ENCODE peak calls at places on chromosome 22, in ten cellular contexts. G is mesenchymal stem cell, O is H9, Y is SK-N-SH, X is right cardiac atrium, E is aorta, S is adipocyte, V is fibroblast of lung, C is endothelial cell of umbilical vein, D is PC-9. R is an unnamed sample.

GRCh38 chr22:34105461-34106062 is 185.3 kb upstream of the LARGE1 start:
- DNase-seq in G (no peak), O (peak; percentile 85), Y (peak; percentile 40), X (peak; percentile 81), E (peak; percentile 55), S (peak; percentile 4), V (no peak), C (no peak), D (peak; percentile 12), R (peak; percentile 51)

GRCh38 chr22:48173061-48173849 is 1410.8 kb downstream of the TBC1D22A start:
- DNase-seq in G (no peak), O (no peak), Y (no peak), X (no peak), E (no peak), S (no peak), V (no peak), C (no peak), D (no peak), R (no peak)

GRCh38 chr22:27998511-27999410 is 79.7 kb upstream of the PITPNB start:
- DNase-seq in G (no peak), O (no peak), Y (no peak), X (peak; percentile 57), E (no peak), S (no peak), V (no peak), C (no peak), D (no peak), R (no peak)

GRCh38 chr22:23102002-23102655 is 31.8 kb downstream of the GNAZ start:
- DNase-seq in G (no peak), O (no peak), Y (no peak), X (no peak), E (no peak), S (no peak), V (no peak), C (no peak), D (no peak), R (no peak)

GRCh38 chr22:35777335-35777975 is 59.8 kb downstream of the APOL5 start:
- DNase-seq in G (peak; percentile 83), O (no peak), Y (no peak), X (no peak), E (no peak), S (peak; percentile 73), V (peak; percentile 92), C (peak; percentile 64), D (no peak), R (no peak)

GRCh38 chr22:32158712-32159533 is at the start of gene C22orf42:
- DNase-seq in G (no peak), O (peak; percentile 62), Y (no peak), X (no peak), E (no peak), S (no peak), V (no peak), C (no peak), D (no peak), R (no peak)

GRCh38 chr22:40396882-40397281 is 26.5 kb downstream of the SGSM3 start:
- DNase-seq in G (peak; percentile 88), O (peak; percentile 68), Y (peak; percentile 75), X (no peak), E (peak; percentile 56), S (peak; percentile 54), V (peak; percentile 77), C (peak; percentile 92), D (peak; percentile 89), R (no peak)

GRCh38 chr22:39526736-39527171 is 5.8 kb downstream of the RPS19BP1 start:
- DNase-seq in G (peak; percentile 20), O (no peak), Y (no peak), X (no peak), E (no peak), S (no peak), V (no peak), C (no peak), D (no peak), R (no peak)

GRCh38 chr22:38431266-38432010 is 23.6 kb downstream of the KCNJ4 start:
- DNase-seq in G (no peak), O (peak; percentile 34), Y (no peak), X (peak; percentile 56), E (no peak), S (no peak), V (no peak), C (no peak), D (no peak), R (no peak)

DNA sequence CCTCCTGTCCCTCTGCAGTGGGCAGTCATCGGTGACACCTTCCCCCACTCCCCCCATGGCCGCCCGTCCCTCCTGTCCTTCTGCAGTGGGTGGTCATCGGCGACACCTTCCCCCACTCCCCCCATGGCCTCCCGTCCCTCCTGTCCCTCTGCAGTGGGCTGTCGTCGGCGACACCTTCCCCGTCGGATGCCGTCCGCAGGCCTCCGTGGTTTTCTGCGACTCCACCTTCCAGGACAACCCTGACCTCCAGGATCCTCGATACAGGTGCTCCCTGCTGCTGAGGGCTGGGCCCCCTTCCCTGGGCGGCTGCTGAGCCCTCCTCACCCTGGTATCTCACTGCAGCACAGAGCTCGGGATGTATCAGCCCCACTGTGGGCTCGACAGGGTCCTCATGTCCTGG is 2.2 kb downstream of the MIOX start:
- DNase-seq in G (no peak), O (no peak), Y (no peak), X (peak; percentile 17), E (no peak), S (no peak), V (no peak), C (no peak), D (no peak), R (no peak)
- H3K27me3 ChIP-seq in G (no peaks in the 10 kb centered on the region), O (no peaks in the 10 kb centered on the region), Y (no peaks in the 10 kb centered on the region), X (no peaks in the 10 kb centered on the region), E (no peaks in the 10 kb centered on the region), S (no peaks in the 10 kb centered on the region), V (no peaks in the 10 kb centered on the region), C (no peaks in the 10 kb centered on the region), D (no peaks in the 10 kb centered on the region), R (no peaks in the 10 kb centered on the region)

DNA sequence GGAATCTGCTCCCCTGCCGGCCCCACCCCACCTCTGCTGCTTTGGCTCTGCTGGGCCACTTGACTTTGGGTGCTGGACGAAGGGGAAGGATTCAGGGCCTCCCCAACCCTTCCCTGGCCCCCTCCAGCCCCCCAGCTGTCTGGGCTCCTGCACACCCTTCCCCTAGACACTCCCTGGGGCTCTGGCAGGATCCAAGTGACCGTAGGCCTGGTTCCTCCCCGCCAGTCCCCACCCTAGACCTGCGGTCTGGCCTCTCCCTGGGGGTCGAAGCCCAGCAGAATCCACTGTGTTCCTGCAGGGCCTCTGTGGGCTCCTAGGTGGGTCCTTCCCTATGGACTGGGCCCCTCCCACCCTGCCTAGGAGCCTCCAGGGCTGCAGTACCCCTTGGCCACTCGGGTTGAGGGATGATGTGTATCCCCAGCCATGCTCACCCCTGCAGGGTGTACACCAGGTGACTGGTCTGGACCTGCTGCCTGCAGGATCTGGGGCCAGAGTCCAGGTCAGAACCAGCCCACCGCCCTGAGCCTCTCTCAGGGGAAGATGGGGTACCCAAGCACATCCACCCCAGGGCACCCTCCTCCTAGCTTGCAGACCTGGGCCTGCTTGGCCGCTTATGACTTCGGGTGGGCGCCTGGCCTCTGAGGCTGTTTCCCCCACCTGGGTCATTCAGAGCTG is 5.6 kb downstream of the PIM3 start:
- DNase-seq in G (no peak), O (peak; percentile 28), Y (peak; percentile 30), X (peak; percentile 58), E (no peak), S (no peak), V (no peak), C (no peak), D (no peak), R (no peak)
- H3K4me1 ChIP-seq in G (peaks cover 69% of the 10 kb centered on the region), O (no peaks in the 10 kb centered on the region), Y (peaks cover 35% of the 10 kb centered on the region), X (peaks cover 18% of the 10 kb centered on the region), E (no peaks in the 10 kb centered on the region), S (peaks cover 72% of the 10 kb centered on the region), V (peaks cover 33% of the 10 kb centered on the region), C (peaks cover 18% of the 10 kb centered on the region), D (peaks cover 26% of the 10 kb centered on the region), R (peaks cover 36% of the 10 kb centered on the region)

DNA sequence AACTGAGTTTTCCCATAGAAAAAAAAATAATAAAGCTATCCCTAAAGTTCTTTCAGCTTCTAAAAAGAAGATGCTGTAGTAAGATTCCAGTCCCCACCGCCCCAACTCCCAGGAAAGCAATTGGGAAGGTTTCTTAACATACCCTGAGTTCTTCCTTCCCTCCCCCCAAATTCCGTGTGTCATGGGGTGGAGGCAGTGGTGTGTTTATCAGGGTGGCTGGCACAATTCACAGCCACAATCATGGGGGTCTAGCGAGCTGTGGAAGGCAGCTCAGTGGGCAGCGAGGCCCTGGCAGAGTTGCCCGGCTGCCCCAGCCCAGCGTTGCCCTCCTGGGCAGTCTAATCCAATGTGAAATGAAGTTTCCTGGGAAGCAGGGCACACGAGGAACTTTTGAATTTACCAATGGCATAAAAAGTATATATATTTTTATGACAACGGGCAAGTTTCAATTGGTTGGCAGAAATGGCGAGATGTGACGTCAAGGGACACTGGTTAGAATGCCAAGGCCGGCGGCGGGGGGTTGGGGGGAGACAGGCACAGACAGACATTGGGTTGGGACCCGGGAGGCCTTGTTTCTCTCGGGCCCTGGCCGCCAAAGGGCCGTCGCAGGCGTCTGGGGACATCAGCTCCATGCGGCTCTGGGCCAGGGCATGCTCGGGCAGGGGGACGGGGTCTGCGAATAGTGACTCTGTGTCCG is 80.7 kb upstream of the PPARA start:
- DNase-seq in G (peak; percentile 28), O (peak; percentile 25), Y (peak; percentile 78), X (peak; percentile 95), E (peak; percentile 90), S (peak; percentile 57), V (peak; percentile 91), C (peak; percentile 92), D (peak; percentile 89), R (peak; percentile 92)
- H3K27me3 ChIP-seq in G (no peaks in the 10 kb centered on the region), O (peaks cover 6% of the 10 kb centered on the region), Y (no peaks in the 10 kb centered on the region), X (no peaks in the 10 kb centered on the region), E (no peaks in the 10 kb centered on the region), S (no peaks in the 10 kb centered on the region), V (no peaks in the 10 kb centered on the region), C (no peaks in the 10 kb centered on the region), D (no peaks in the 10 kb centered on the region), R (no peaks in the 10 kb centered on the region)

GRCh38 chr22:21943571-21944448 is 8.8 kb downstream of the PPM1F start:
- DNase-seq in G (no peak), O (no peak), Y (no peak), X (no peak), E (no peak), S (no peak), V (no peak), C (peak; percentile 39), D (no peak), R (no peak)
- H3K4me1 ChIP-seq in G (peaks cover 56% of the 10 kb centered on the region), O (peaks cover 2% of the 10 kb centered on the region), Y (peaks cover 15% of the 10 kb centered on the region), X (peaks cover 32% of the 10 kb centered on the region), E (no peaks in the 10 kb centered on the region), S (peaks cover 52% of the 10 kb centered on the region), V (peaks cover 34% of the 10 kb centered on the region), C (peaks cover 87% of the 10 kb centered on the region), D (peaks cover 20% of the 10 kb centered on the region), R (peaks cover 49% of the 10 kb centered on the region)

DNA sequence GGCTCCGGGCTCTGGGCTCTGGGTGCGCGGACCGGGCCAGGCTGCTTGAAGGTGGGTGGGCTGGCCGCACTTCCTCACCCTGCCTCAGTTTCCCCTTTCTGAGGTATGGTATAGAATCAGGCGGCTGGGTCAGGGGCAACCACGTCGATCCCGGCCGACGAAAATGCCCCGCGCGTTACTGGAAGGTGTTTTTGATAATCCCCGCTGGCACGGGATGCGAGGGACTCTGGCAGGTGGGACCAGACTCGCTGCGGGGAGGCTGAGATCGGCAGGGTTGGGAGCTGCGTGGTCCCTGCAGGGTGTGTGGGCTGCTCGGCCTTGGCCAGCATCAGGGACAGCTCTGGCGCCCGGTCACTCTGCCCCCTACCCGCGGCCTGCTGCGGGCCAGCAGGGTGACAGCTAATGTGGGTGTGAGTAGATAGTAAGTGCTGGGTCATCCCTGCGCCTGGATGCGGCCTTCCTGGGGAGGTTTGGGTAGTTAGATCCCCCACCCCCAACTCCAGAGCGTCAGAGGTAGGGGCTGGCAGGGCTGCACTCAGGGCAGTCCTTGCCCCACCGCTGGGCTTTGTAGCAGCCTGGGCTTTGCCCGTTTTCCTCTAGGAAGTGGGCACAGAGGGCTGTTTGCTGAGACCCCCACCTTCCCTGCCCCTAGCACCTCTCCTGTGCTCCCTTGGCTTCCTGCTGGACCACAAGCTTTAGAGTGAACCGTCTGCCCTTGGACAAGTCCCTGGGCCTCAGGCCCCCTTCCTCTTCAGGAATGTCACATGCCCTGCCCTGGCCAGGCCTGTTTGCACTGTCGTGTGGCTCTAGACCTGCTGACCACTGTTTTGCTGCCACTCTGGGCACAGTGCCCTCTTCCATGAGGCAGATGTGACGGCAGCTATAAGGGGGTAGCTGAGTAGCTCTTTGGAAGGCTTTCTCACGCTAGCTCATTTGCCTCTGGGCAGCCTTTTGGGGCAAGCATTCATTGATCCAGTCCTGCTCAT is 579 bp downstream of the TANGO2 start:
- DNase-seq in G (peak; percentile 35), O (no peak), Y (peak; percentile 75), X (peak; percentile 86), E (peak; percentile 91), S (peak; percentile 59), V (peak; percentile 58), C (peak; percentile 42), D (peak; percentile 52), R (peak; percentile 85)
- H3K27me3 ChIP-seq in G (peaks cover 17% of the 10 kb centered on the region), O (peaks cover 27% of the 10 kb centered on the region), Y (no peaks in the 10 kb centered on the region), X (no peaks in the 10 kb centered on the region), E (no peaks in the 10 kb centered on the region), S (peaks cover 16% of the 10 kb centered on the region), V (peaks cover 5% of the 10 kb centered on the region), C (no peaks in the 10 kb centered on the region), D (no peaks in the 10 kb centered on the region), R (no peaks in the 10 kb centered on the region)